ENCODE peak calls at places on chromosomes 12 and 14, in four cellular contexts. X, L, I and Z are unnamed samples.

GRCh38 chr12:121423682-121424631 is 24.0 kb downstream of the RNF34 start:
- DNase-seq in X (no peak), L (no peak), I (no peak), Z (no peak)

GRCh38 chr14:77067632-77068514 is 30.2 kb upstream of the CIPC start:
- DNase-seq in X (peak; percentile 85), L (peak; percentile 71), I (peak; percentile 81), Z (peak; percentile 72)

GRCh38 chr12:15627995-15628945 is 160.9 kb downstream of the EPS8 start:
- DNase-seq in X (no peak), L (no peak), I (no peak), Z (no peak)

GRCh38 chr14:57725399-57726077 is 140.4 kb downstream of the SLC35F4 start:
- DNase-seq in X (no peak), L (no peak), I (no peak), Z (no peak)

GRCh38 chr12:89494411-89495231 is 30.0 kb downstream of the GALNT4 start:
- DNase-seq in X (no peak), L (no peak), I (no peak), Z (peak; percentile 36)

GRCh38 chr14:99389171-99389826 is 91.4 kb downstream of the SETD3 start:
- DNase-seq in X (peak; percentile 79), L (no peak), I (peak; percentile 30), Z (no peak)

GRCh38 chr12:106233011-106233410 is 14.8 kb downstream of the CKAP4 start:
- DNase-seq in X (no peak), L (no peak), I (no peak), Z (no peak)

GRCh38 chr12:39441963-39442894 is 691 bp downstream of the KIF21A start:
- DNase-seq in X (no peak), L (no peak), I (peak; percentile 46), Z (peak; percentile 63)

GRCh38 chr12:53777412-53777811 is 25.6 kb upstream of the CISTR start:
- DNase-seq in X (no peak), L (no peak), I (no peak), Z (no peak)

GRCh38 chr12:49362077-49362476 is 5.2 kb upstream of the SPATS2 start:
- DNase-seq in X (no peak), L (no peak), I (no peak), Z (no peak)

GRCh38 chr12:40146800-40147797 is 41.2 kb upstream of the SLC2A13 start:
- DNase-seq in X (no peak), L (no peak), I (peak; percentile 19), Z (no peak)

GRCh38 chr12:4553943-4554342 is 8.1 kb upstream of the DYRK4 start:
- DNase-seq in X (no peak), L (no peak), I (no peak), Z (no peak)

GRCh38 chr12:25957898-25958253 is 606 bp upstream of the RASSF8 start:
- DNase-seq in X (no peak), L (no peak), I (no peak), Z (no peak)

GRCh38 chr12:26226629-26227375 is 31.4 kb downstream of the SSPN start:
- DNase-seq in X (no peak), L (peak; percentile 41), I (peak; percentile 43), Z (peak; percentile 40)

GRCh38 chr14:33120341-33120740 is 181.7 kb downstream of the NPAS3 start:
- DNase-seq in X (no peak), L (no peak), I (no peak), Z (no peak)

GRCh38 chr12:27946396-27946795 is 26.1 kb downstream of the PTHLH start:
- DNase-seq in X (no peak), L (no peak), I (no peak), Z (no peak)

GRCh38 chr14:71309756-71310155 is 402.5 kb downstream of the PCNX1 start:
- DNase-seq in X (no peak), L (no peak), I (no peak), Z (no peak)

DNA sequence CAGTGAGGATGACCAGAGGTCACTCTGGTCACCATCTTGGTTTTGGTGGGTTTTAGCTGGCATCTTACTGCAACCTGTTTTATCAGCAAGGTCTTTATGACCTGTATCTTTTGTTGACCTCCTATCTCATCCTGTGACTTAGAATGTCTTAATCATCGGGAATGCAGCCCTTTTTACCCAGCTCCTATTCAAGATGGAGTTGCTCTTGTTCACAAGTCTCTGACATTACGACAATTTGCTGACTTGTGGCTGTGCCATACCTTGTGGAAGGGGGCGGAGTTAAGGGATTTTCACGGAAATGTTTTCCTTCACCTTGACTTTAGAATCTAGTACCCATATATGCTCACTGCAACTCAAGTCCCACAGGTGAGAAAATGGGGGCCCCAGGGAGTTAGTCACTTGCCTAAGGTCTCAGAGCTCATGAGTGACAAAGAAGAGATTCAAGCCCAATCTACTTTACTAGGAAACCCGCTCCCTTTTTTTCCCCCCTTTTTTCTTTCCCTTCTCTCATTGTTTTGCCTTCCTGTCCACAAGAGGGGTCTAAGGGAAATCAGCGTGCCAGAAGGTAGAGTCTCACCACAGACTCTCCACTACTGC is 2.7 kb upstream of the MAP1LC3B2 start:
- DNase-seq in X (no peak), L (no peak), I (no peak), Z (no peak)
- H3K27ac ChIP-seq in X (no peak overlapping the region), L (peak overlapping the region; percentile 80), I (no peak overlapping the region), Z (no peak overlapping the region)

DNA sequence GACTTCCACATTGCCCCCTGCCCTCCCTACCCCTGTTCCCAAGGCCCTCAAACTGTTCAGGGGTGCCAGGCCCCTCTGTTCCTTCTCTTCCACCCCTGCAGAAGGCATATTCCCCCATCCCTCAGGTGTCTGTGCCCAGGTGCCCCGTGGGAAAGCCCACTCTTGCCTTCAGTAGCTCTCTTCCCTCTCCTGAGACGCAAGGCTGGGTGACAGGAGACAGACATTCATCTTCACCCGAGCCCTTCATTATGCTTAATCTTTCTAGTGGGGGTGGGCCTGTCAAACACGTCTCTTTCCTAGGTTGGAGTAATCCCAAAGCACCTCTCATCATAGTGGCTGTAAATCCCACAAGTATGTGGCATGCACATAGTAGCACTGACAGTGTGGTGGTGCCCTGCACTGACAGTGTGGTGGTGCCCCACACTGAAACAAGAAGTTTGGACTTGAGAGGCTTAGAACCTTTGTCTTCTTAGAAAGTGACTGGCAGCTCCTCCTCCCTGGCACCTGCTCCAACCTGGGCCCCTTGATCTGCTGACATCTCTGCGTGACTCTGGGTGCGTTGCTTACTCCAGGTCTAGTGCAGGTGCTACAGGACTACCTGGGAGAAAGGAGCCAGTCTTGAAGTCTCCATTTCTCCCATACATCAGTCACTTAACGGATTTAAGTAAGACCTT is 16.1 kb downstream of the NINJ2 start:
- DNase-seq in X (no peak), L (no peak), I (no peak), Z (no peak)
- H3K27ac ChIP-seq in X (peak overlapping the region; percentile 99), L (peak overlapping the region; percentile 98), I (peak overlapping the region; percentile 58), Z (peak overlapping the region; percentile 95)

GRCh38 chr12:6826734-6827436 is 1.3 kb upstream of the P3H3 start:
- DNase-seq in X (no peak), L (no peak), I (no peak), Z (no peak)
- H3K27ac ChIP-seq in X (no peak overlapping the region), L (peak overlapping the region; percentile 89), I (no peak overlapping the region), Z (no peak overlapping the region)

GRCh38 chr12:45760333-45760732 is 30.8 kb downstream of the ARID2 start:
- DNase-seq in X (no peak), L (no peak), I (no peak), Z (no peak)

GRCh38 chr12:45756666-45757065 is 27.2 kb downstream of the ARID2 start:
- DNase-seq in X (no peak), L (no peak), I (no peak), Z (no peak)

GRCh38 chr12:45762185-45763110 is 32.9 kb downstream of the ARID2 start:
- DNase-seq in X (no peak), L (no peak), I (peak; percentile 11), Z (no peak)

DNA sequence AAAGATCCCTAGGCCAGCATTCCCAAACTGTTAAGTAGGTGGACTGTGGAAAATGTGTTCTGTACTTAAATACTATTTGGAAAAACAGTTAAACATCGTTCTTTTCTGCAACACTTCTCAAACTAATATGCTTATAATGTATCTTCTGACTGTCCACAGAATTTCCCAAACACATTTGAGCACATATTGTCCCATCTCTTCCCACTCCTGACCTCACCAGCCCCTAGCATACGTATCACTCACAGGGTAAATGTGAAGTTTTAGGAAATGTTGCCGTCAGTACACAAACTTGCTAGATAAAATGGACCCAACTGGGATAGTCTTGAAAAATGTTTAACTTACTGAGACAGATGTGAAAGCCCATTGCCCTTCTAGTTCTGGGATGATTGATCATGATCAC is 27.7 kb downstream of the ARID2 start:
- DNase-seq in X (no peak), L (no peak), I (no peak), Z (no peak)
- H3K27ac ChIP-seq in X (no peak overlapping the region), L (no peak overlapping the region), I (no peak overlapping the region), Z (no peak overlapping the region)

DNA sequence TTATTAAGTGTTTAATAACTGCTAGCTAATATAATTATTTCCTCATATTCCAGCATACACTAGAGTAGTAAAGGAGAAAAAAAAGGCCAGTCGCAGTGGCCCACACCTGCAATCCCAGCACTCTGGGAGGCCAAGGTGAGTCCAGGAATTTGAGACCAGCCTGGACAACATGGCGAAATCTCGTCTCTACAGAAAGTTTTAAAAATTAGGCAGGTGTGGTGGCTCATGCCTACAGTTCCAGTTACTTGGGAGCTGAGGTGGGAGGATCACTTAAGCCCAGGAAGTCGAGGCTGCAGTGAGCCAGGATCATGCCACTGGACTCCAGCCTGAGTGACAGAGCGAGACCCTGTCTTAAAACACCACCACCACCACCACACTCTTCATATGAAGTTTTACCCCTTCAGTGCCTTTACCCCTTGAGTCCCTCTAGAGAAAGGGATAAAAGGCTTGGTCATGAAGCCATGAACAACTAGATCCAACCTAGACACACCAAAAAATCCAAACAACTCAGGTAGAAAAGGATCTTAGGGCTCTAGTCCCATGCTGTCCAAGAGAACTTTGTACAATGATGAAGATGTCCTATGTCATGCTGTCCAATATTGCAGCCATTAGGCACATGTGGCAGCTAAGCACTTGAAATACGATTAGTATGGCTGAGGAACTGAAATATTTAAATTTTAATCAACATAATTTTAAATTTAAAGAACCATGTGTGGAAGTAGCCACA is 29.6 kb downstream of the ATXN2 start:
- DNase-seq in X (no peak), L (no peak), I (no peak), Z (no peak)
- H3K27ac ChIP-seq in X (no peak overlapping the region), L (no peak overlapping the region), I (no peak overlapping the region), Z (no peak overlapping the region)